ENCODE peak calls at places on chromosomes 3 and 15, in four cellular contexts. One of them, this sample, is unnamed.

GRCh38 chr3:56248021-56248420 is 220.2 kb downstream of the ERC2 start:
- DNase-seq in WTC11: no peak
- DNase-seq in endothelial cell: no peak
- DNase-seq in AG09319: no peak
- DNase-seq in this sample: no peak

GRCh38 chr3:47578691-47579632 is at the start of gene CSPG5:
- DNase-seq in WTC11: peak
- DNase-seq in endothelial cell: peak
- DNase-seq in AG09319: no peak
- DNase-seq in this sample: no peak

GRCh38 chr3:148697311-148698189 is at the start of gene AGTR1:
- DNase-seq in WTC11: peak
- DNase-seq in endothelial cell: peak
- DNase-seq in AG09319: no peak
- DNase-seq in this sample: no peak

GRCh38 chr3:142180761-142181362 is 31.5 kb upstream of the TFDP2 start:
- DNase-seq in WTC11: peak
- DNase-seq in endothelial cell: peak
- DNase-seq in AG09319: peak
- DNase-seq in this sample: peak

GRCh38 chr15:50993598-50993997 is 85.1 kb downstream of the AP4E1 start:
- DNase-seq in WTC11: no peak
- DNase-seq in endothelial cell: no peak
- DNase-seq in AG09319: no peak
- DNase-seq in this sample: no peak

GRCh38 chr3:31370093-31370666 is 162.5 kb upstream of the STT3B start:
- DNase-seq in WTC11: no peak
- DNase-seq in endothelial cell: no peak
- DNase-seq in AG09319: no peak
- DNase-seq in this sample: no peak

GRCh38 chr3:3196148-3196861 is 16.8 kb upstream of the CRBN start:
- DNase-seq in WTC11: peak
- DNase-seq in endothelial cell: peak
- DNase-seq in AG09319: no peak
- DNase-seq in this sample: peak

GRCh38 chr15:64522226-64522823 is 61.9 kb downstream of the ZNF609 start:
- DNase-seq in WTC11: no peak
- DNase-seq in endothelial cell: no peak
- DNase-seq in AG09319: no peak
- DNase-seq in this sample: no peak

GRCh38 chr3:53672987-53673386 is 173.2 kb downstream of the CHDH start:
- DNase-seq in WTC11: no peak
- DNase-seq in endothelial cell: no peak
- DNase-seq in AG09319: no peak
- DNase-seq in this sample: no peak

GRCh38 chr3:4812509-4812908 is 166.7 kb upstream of the BHLHE40 start:
- DNase-seq in WTC11: no peak
- DNase-seq in endothelial cell: no peak
- DNase-seq in AG09319: no peak
- DNase-seq in this sample: no peak

GRCh38 chr15:29736012-29736744 is 86.1 kb downstream of the TJP1 start:
- DNase-seq in WTC11: no peak
- DNase-seq in endothelial cell: no peak
- DNase-seq in AG09319: no peak
- DNase-seq in this sample: no peak

GRCh38 chr3:123338021-123338619 is 110.8 kb downstream of the ADCY5 start:
- DNase-seq in WTC11: no peak
- DNase-seq in endothelial cell: no peak
- DNase-seq in AG09319: no peak
- DNase-seq in this sample: no peak

GRCh38 chr3:94159062-94159726 is 96.3 kb downstream of the NSUN3 start:
- DNase-seq in WTC11: no peak
- DNase-seq in endothelial cell: no peak
- DNase-seq in AG09319: no peak
- DNase-seq in this sample: peak

GRCh38 chr3:33128706-33129105 is 14.9 kb downstream of the CRTAP start:
- DNase-seq in WTC11: no peak
- DNase-seq in endothelial cell: no peak
- DNase-seq in AG09319: no peak
- DNase-seq in this sample: no peak

GRCh38 chr15:69509131-69509530 is 56.5 kb downstream of the RPLP1 start:
- DNase-seq in WTC11: no peak
- DNase-seq in endothelial cell: no peak
- DNase-seq in AG09319: no peak
- DNase-seq in this sample: no peak

GRCh38 chr3:46143951-46144473 is 64.1 kb downstream of the CCR1 start:
- DNase-seq in WTC11: no peak
- DNase-seq in endothelial cell: no peak
- DNase-seq in AG09319: no peak
- DNase-seq in this sample: no peak

GRCh38 chr15:84714372-84714771 is 1.6 kb downstream of the SEC11A start:
- DNase-seq in WTC11: no peak
- DNase-seq in endothelial cell: no peak
- DNase-seq in AG09319: no peak
- DNase-seq in this sample: no peak

GRCh38 chr15:90001062-90001682 is at the start of gene ZNF710:
- DNase-seq in WTC11: peak
- DNase-seq in endothelial cell: peak
- DNase-seq in AG09319: peak
- DNase-seq in this sample: peak

GRCh38 chr3:138332472-138333073 is 2.9 kb upstream of the NME9 start:
- DNase-seq in WTC11: no peak
- DNase-seq in endothelial cell: no peak
- DNase-seq in AG09319: no peak
- DNase-seq in this sample: peak

GRCh38 chr3:51257865-51258264 is 127.2 kb upstream of the MANF start:
- DNase-seq in WTC11: no peak
- DNase-seq in endothelial cell: no peak
- DNase-seq in AG09319: no peak
- DNase-seq in this sample: no peak

GRCh38 chr15:65286069-65286703 is 497 bp downstream of the PARP16 start:
- DNase-seq in WTC11: peak
- DNase-seq in endothelial cell: peak
- DNase-seq in AG09319: no peak
- DNase-seq in this sample: peak

GRCh38 chr15:90142216-90143175 is 40.2 kb upstream of the IDH2 start:
- DNase-seq in WTC11: no peak
- DNase-seq in endothelial cell: no peak
- DNase-seq in AG09319: no peak
- DNase-seq in this sample: no peak

GRCh38 chr15:83554558-83554957 is 99.4 kb upstream of the ADAMTSL3 start:
- DNase-seq in WTC11: no peak
- DNase-seq in endothelial cell: no peak
- DNase-seq in AG09319: no peak
- DNase-seq in this sample: no peak

GRCh38 chr3:188510366-188510765 is 356.4 kb downstream of the LPP start:
- DNase-seq in WTC11: no peak
- DNase-seq in endothelial cell: no peak
- DNase-seq in AG09319: no peak
- DNase-seq in this sample: peak

GRCh38 chr3:190366145-190366544 is 21.8 kb upstream of the CLDN16 start:
- DNase-seq in WTC11: no peak
- DNase-seq in endothelial cell: no peak
- DNase-seq in AG09319: no peak
- DNase-seq in this sample: peak

GRCh38 chr3:182284793-182285192 is 508.5 kb upstream of the ATP11B start:
- DNase-seq in WTC11: peak
- DNase-seq in endothelial cell: no peak
- DNase-seq in AG09319: no peak
- DNase-seq in this sample: no peak

GRCh38 chr15:97904196-97904572 is 56.3 kb upstream of the ARRDC4 start:
- DNase-seq in WTC11: peak
- DNase-seq in endothelial cell: peak
- DNase-seq in AG09319: peak
- DNase-seq in this sample: peak

GRCh38 chr3:183822631-183823030 is 2.7 kb downstream of the MAP6D1 start:
- DNase-seq in WTC11: peak
- DNase-seq in endothelial cell: no peak
- DNase-seq in AG09319: no peak
- DNase-seq in this sample: no peak

GRCh38 chr3:43105224-43105596 is 669 bp downstream of the POMGNT2 start:
- DNase-seq in WTC11: no peak
- DNase-seq in endothelial cell: no peak
- DNase-seq in AG09319: no peak
- DNase-seq in this sample: no peak

GRCh38 chr15:92277776-92278175 is 115.9 kb upstream of the ST8SIA2 start:
- DNase-seq in WTC11: no peak
- DNase-seq in endothelial cell: peak
- DNase-seq in AG09319: no peak
- DNase-seq in this sample: peak

GRCh38 chr15:64017082-64017588 is 29.1 kb downstream of the DAPK2 start:
- DNase-seq in WTC11: no peak
- DNase-seq in endothelial cell: no peak
- DNase-seq in AG09319: no peak
- DNase-seq in this sample: peak

GRCh38 chr15:72927451-72927850 is 124.8 kb upstream of the NEO1 start:
- DNase-seq in WTC11: no peak
- DNase-seq in endothelial cell: no peak
- DNase-seq in AG09319: no peak
- DNase-seq in this sample: no peak

GRCh38 chr3:128431803-128432300 is 34.8 kb downstream of the DNAJB8 start:
- DNase-seq in WTC11: no peak
- DNase-seq in endothelial cell: no peak
- DNase-seq in AG09319: no peak
- DNase-seq in this sample: no peak

GRCh38 chr3:32147935-32148334 is 41.5 kb downstream of the GPD1L start:
- DNase-seq in WTC11: no peak
- DNase-seq in endothelial cell: no peak
- DNase-seq in AG09319: no peak
- DNase-seq in this sample: no peak

GRCh38 chr15:44666208-44667038 is 3.0 kb upstream of the SPG11 start:
- DNase-seq in WTC11: no peak
- DNase-seq in endothelial cell: no peak
- DNase-seq in AG09319: no peak
- DNase-seq in this sample: no peak

GRCh38 chr3:67048716-67049076 is 50.6 kb downstream of the KBTBD8 start:
- DNase-seq in WTC11: no peak
- DNase-seq in endothelial cell: no peak
- DNase-seq in AG09319: no peak
- DNase-seq in this sample: no peak
- TF ChIP-seq CTCF in WTC11: no peak
- TF ChIP-seq CTCF in endothelial cell: no peak
- TF ChIP-seq CTCF in AG09319: no peak
- TF ChIP-seq CTCF in this sample: no peak

GRCh38 chr15:101578443-101578894 is 73.7 kb downstream of the TM2D3 start:
- DNase-seq in WTC11: peak
- DNase-seq in endothelial cell: peak
- DNase-seq in AG09319: no peak
- DNase-seq in this sample: peak
- TF ChIP-seq CTCF in WTC11: peak
- TF ChIP-seq CTCF in endothelial cell: no peak
- TF ChIP-seq CTCF in AG09319: peak
- TF ChIP-seq CTCF in this sample: no peak

DNA sequence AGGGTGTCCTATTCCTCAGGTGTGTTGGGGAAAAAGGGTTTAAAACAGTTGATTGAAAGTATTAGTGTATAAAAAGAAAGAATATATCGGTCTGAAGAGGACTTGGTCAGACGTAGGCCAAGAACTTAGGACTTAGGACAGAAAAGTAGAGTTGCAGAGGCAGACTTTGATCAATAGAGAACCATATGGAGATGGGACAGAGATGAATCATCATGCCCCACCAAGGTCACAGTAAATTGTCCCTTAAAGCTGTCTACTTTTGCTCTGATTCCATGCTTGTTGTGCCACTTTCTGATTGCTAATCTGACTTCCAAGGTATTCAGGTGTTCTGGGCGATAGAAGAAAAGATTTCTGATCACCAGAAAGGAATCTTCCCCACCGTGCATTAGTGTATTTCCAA is 52.9 kb upstream of the ZDHHC23 start:
- DNase-seq in WTC11: no peak
- DNase-seq in endothelial cell: no peak
- DNase-seq in AG09319: no peak
- DNase-seq in this sample: no peak
- TF ChIP-seq CTCF in WTC11: no peak
- TF ChIP-seq CTCF in endothelial cell: no peak
- TF ChIP-seq CTCF in AG09319: no peak
- TF ChIP-seq CTCF in this sample: no peak

GRCh38 chr3:28349397-28350000 is 875 bp upstream of the AZI2 start:
- DNase-seq in WTC11: no peak
- DNase-seq in endothelial cell: no peak
- DNase-seq in AG09319: no peak
- DNase-seq in this sample: no peak
- TF ChIP-seq CTCF in WTC11: no peak
- TF ChIP-seq CTCF in endothelial cell: no peak
- TF ChIP-seq CTCF in AG09319: no peak
- TF ChIP-seq CTCF in this sample: no peak

GRCh38 chr3:195746346-195746745 is 25.6 kb downstream of the MUC20 start:
- DNase-seq in WTC11: no peak
- DNase-seq in endothelial cell: no peak
- DNase-seq in AG09319: no peak
- DNase-seq in this sample: no peak
- TF ChIP-seq CTCF in WTC11: no peak
- TF ChIP-seq CTCF in endothelial cell: no peak
- TF ChIP-seq CTCF in AG09319: no peak
- TF ChIP-seq CTCF in this sample: no peak

DNA sequence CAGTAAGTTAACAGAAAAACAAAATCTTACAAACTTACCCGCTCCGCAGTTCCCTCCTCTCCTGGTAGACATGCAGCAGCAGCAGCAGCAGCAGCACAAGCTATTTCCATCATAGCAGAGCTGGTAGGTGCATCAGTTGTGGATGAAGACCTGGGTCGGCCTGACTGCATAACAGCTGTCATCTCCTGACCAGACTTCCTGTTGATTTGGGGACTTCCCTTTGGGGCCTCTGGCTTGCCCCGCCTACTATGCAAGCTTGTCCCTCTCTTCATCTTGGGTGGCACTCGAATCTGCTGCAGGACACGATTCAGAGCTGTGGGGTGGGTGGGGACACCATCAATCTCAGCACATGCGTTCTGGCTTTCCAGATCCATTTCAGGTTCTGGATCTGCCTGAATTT is 65.7 kb downstream of the TMCC1 start:
- DNase-seq in WTC11: no peak
- DNase-seq in endothelial cell: no peak
- DNase-seq in AG09319: no peak
- DNase-seq in this sample: no peak
- TF ChIP-seq CTCF in WTC11: no peak
- TF ChIP-seq CTCF in endothelial cell: no peak
- TF ChIP-seq CTCF in AG09319: no peak
- TF ChIP-seq CTCF in this sample: no peak

GRCh38 chr15:87846746-87847145 is 409.8 kb downstream of the NTRK3 start:
- DNase-seq in WTC11: no peak
- DNase-seq in endothelial cell: no peak
- DNase-seq in AG09319: no peak
- DNase-seq in this sample: no peak

GRCh38 chr15:87844031-87844430 is 412.5 kb downstream of the NTRK3 start:
- DNase-seq in WTC11: no peak
- DNase-seq in endothelial cell: no peak
- DNase-seq in AG09319: no peak
- DNase-seq in this sample: no peak

GRCh38 chr15:87843312-87843711 is 413.2 kb downstream of the NTRK3 start:
- DNase-seq in WTC11: no peak
- DNase-seq in endothelial cell: no peak
- DNase-seq in AG09319: no peak
- DNase-seq in this sample: no peak

GRCh38 chr15:87841426-87841998 is 415.0 kb downstream of the NTRK3 start:
- DNase-seq in WTC11: no peak
- DNase-seq in endothelial cell: no peak
- DNase-seq in AG09319: no peak
- DNase-seq in this sample: no peak
- TF ChIP-seq CTCF in WTC11: no peak
- TF ChIP-seq CTCF in endothelial cell: no peak
- TF ChIP-seq CTCF in AG09319: no peak
- TF ChIP-seq CTCF in this sample: no peak

GRCh38 chr3:126528800-126529541 is 5.0 kb downstream of the CHST13 start:
- DNase-seq in WTC11: no peak
- DNase-seq in endothelial cell: no peak
- DNase-seq in AG09319: peak
- DNase-seq in this sample: no peak
- TF ChIP-seq CTCF in WTC11: no peak
- TF ChIP-seq CTCF in endothelial cell: no peak
- TF ChIP-seq CTCF in AG09319: peak
- TF ChIP-seq CTCF in this sample: no peak

This sample was measured in MCF 10A.